ENCODE peak calls at places on chromosomes 1 and 21, in seven cellular contexts. Y is BJ, Z is psoas muscle, T is fibroblast of the aortic adventitia, F is endothelial cell, H is progenitor cell of endocrine pancreas, L is esophagus squamous epithelium. Q is an unnamed sample.
A peak's percentile ranks its signal among the peaks of the same experiment; 100 is the strongest.

GRCh38 chr1:107683198-107683657 is 281.8 kb downstream of the VAV3 start:
- DNase-seq in Y (no peak), Z (no peak), T (no peak), F (no peak), H (no peak), L (no peak), Q (no peak)

GRCh38 chr1:111990026-111990877 is 784 bp upstream of the KCND3 start:
- DNase-seq in Y (no peak), Z (peak; percentile 73), T (no peak), F (peak; percentile 24), H (no peak), L (no peak), Q (peak; percentile 36)

GRCh38 chr1:184970691-184971161 is 3.6 kb downstream of the NIBAN1 start:
- DNase-seq in Y (no peak), Z (no peak), T (no peak), F (no peak), H (no peak), L (no peak), Q (no peak)

GRCh38 chr1:218700666-218701065 is 355.5 kb downstream of the TGFB2 start:
- DNase-seq in Y (no peak), Z (no peak), T (no peak), F (no peak), H (no peak), L (no peak), Q (no peak)

GRCh38 chr1:8809342-8809736 is 8.1 kb downstream of the RERE start:
- DNase-seq in Y (no peak), Z (no peak), T (no peak), F (no peak), H (no peak), L (no peak), Q (no peak)

GRCh38 chr1:212928323-212929281 is 21.7 kb upstream of the VASH2 start:
- DNase-seq in Y (no peak), Z (no peak), T (no peak), F (no peak), H (no peak), L (no peak), Q (no peak)

GRCh38 chr21:24369751-24370150 is 1237.5 kb downstream of the MRPL39 start:
- DNase-seq in Y (no peak), Z (no peak), T (no peak), F (no peak), H (no peak), L (no peak), Q (no peak)

GRCh38 chr1:9659328-9659727 is 7.8 kb downstream of the PIK3CD start:
- DNase-seq in Y (peak; percentile 74), Z (no peak), T (peak; percentile 77), F (no peak), H (no peak), L (no peak), Q (no peak)

GRCh38 chr1:6653651-6654290 is 29.1 kb downstream of the THAP3 start:
- DNase-seq in Y (no peak), Z (no peak), T (no peak), F (no peak), H (no peak), L (no peak), Q (no peak)

GRCh38 chr1:161119017-161119378 is 1.1 kb downstream of the NIT1 start:
- DNase-seq in Y (no peak), Z (peak; percentile 64), T (peak; percentile 34), F (peak; percentile 27), H (no peak), L (no peak), Q (no peak)

GRCh38 chr21:38448619-38449186 is 49.6 kb downstream of the ERG start:
- DNase-seq in Y (no peak), Z (no peak), T (peak; percentile 62), F (no peak), H (no peak), L (no peak), Q (no peak)

GRCh38 chr1:39609618-39610331 is 29.7 kb downstream of the HEYL start:
- DNase-seq in Y (no peak), Z (peak; percentile 85), T (no peak), F (peak; percentile 82), H (peak; percentile 66), L (no peak), Q (peak; percentile 88)

GRCh38 chr1:224641030-224641429 is 24.9 kb downstream of the CNIH3 start:
- DNase-seq in Y (no peak), Z (no peak), T (no peak), F (no peak), H (peak; percentile 27), L (no peak), Q (no peak)

GRCh38 chr1:230073371-230074035 is 6.5 kb downstream of the GALNT2 start:
- DNase-seq in Y (no peak), Z (peak; percentile 89), T (no peak), F (no peak), H (no peak), L (no peak), Q (no peak)

DNA sequence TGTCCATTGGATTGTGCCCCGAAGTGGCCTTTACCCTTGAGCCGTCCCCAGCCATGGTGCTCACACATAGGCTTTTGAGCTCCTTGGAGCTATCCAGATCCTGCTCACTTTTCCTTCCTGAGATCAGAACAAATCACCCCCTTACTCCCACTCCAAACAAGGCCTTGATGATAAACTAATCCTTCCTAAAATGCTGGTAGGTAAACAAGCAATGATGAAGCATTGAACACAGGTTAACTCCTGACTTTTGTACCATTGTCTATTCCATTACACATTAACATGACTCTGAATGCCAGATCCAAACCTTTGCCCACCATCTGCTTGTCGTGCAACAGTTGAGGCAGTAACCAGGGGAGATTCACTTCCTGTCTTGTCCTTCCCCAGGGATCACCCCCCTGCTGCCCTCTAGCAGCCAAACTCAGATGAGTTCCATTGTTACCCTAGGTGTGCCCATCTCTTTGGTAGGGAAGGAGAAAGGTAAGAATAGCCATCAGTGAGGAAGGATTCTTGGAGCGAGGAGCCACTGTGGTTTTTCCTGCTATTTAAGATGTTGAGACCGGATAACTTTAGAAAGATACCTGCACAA is 79.5 kb upstream of the DNAJC6 start:
- DNase-seq in Y (no peak), Z (no peak), T (no peak), F (no peak), H (no peak), L (no peak), Q (no peak)
- TF ChIP-seq CTCF in Y (no peak), Z (no peak), T (no peak), F (no peak), H (no peak), L (no peak), Q (no peak)

GRCh38 chr1:59568158-59568935 is 246.4 kb upstream of the HOOK1 start:
- DNase-seq in Y (no peak), Z (no peak), T (peak; percentile 27), F (no peak), H (no peak), L (no peak), Q (no peak)
- TF ChIP-seq CTCF in Y (peak; percentile 34), Z (no peak), T (no peak), F (no peak), H (no peak), L (no peak), Q (no peak)

DNA sequence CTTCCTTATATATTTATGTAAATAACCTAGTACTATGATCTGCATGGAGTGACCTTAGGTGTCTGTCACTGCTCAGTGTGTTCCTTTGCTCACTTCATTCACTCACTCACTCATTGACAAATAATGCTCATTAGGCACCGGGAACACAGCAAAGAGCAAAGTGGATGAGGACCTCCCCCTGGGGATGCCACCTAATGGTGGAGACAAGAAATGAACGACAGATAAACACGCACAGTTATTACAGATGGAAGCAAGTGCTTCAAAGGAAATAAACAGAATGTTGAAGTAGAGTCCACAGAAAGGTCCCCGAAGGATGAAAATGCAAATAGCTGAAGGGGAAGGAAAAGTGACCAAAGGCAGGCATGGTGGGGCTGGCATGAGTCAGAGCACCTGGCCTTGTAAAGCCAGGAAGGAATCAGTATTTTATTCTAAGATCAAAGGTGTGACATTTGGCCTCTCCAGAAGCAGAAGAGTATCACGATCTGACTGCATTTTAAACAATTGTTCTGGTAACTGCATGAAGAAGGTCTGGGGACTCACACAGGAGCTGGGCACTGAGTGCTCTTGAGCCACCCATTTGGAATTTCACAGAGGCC is 23.1 kb downstream of the MAB21L3 start:
- DNase-seq in Y (no peak), Z (no peak), T (no peak), F (no peak), H (no peak), L (no peak), Q (no peak)
- TF ChIP-seq CTCF in Y (peak; percentile 47), Z (no peak), T (no peak), F (peak; percentile 16), H (no peak), L (no peak), Q (peak; percentile 17)

GRCh38 chr1:95223110-95223509 is 10.9 kb upstream of the RWDD3 start:
- DNase-seq in Y (no peak), Z (no peak), T (peak; percentile 51), F (no peak), H (no peak), L (no peak), Q (no peak)
- TF ChIP-seq CTCF in Y (no peak), Z (no peak), T (no peak), F (no peak), H (no peak), L (no peak), Q (no peak)

DNA sequence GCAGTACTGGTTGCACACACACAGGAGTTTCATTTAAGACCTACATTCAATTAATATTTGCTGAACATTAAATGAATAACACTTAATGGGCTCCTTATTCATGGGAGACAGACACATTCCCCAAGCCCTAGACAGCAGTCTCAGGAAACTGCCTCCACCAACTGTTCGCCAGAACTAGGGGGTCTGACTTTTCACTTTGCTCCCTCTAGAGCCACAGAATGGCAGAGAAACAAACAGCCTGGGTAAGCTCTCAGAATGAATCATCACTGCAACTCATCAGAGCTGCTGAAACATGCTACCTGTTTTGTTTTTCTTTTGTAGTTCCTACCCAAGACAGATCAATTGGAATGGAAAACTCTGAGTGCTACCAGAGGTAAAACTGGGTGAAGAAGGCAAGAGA is 31.7 kb downstream of the ELK4 start:
- DNase-seq in Y (no peak), Z (no peak), T (peak; percentile 61), F (no peak), H (no peak), L (no peak), Q (no peak)
- TF ChIP-seq CTCF in Y (no peak), Z (no peak), T (peak; percentile 47), F (no peak), H (no peak), L (no peak), Q (no peak)

GRCh38 chr1:168972887-168973286 is 133.6 kb upstream of the ATP1B1 start:
- DNase-seq in Y (no peak), Z (no peak), T (peak; percentile 7), F (no peak), H (no peak), L (no peak), Q (no peak)

GRCh38 chr1:168977618-168978017 is 128.9 kb upstream of the ATP1B1 start:
- DNase-seq in Y (no peak), Z (no peak), T (no peak), F (no peak), H (no peak), L (no peak), Q (no peak)

GRCh38 chr1:168974117-168974516 is 132.4 kb upstream of the ATP1B1 start:
- DNase-seq in Y (no peak), Z (no peak), T (no peak), F (no peak), H (no peak), L (no peak), Q (no peak)

GRCh38 chr1:168972225-168972624 is 134.3 kb upstream of the ATP1B1 start:
- DNase-seq in Y (no peak), Z (no peak), T (no peak), F (no peak), H (no peak), L (no peak), Q (no peak)

GRCh38 chr1:168974611-168975010 is 131.9 kb upstream of the ATP1B1 start:
- DNase-seq in Y (no peak), Z (no peak), T (no peak), F (no peak), H (no peak), L (no peak), Q (no peak)
- TF ChIP-seq CTCF in Y (no peak), Z (no peak), T (no peak), F (no peak), H (no peak), L (no peak), Q (no peak)